ENCODE peak calls at places on chromosomes 7 and 10, in six cellular contexts. Z is GM23248; R is stimulated activated CD8-positive, alpha-beta memory T cell treated with anti-CD3 and anti-CD28 coated beads, Interleukin-4, amount 100 ng/mL, for 1 hour; M is NCI-H1105; D is iris pigment epithelial cell; K is left lobe of liver. F is an unnamed sample.

GRCh38 chr7:92586403-92586802 is 3.8 kb downstream of the FAM133B start:
- DNase-seq in Z (peak), R (no peak), M (no peak), D (peak), K (no peak), F (peak)

GRCh38 chr7:152859781-152860191 is 100.2 kb downstream of the ACTR3B start:
- DNase-seq in Z (peak), R (no peak), M (no peak), D (peak), K (no peak), F (peak)

GRCh38 chr7:130486114-130486962 is 5.5 kb upstream of the MEST start:
- DNase-seq in Z (no peak), R (no peak), M (peak), D (no peak), K (peak), F (peak)

GRCh38 chr7:92769361-92769633 is 67.1 kb downstream of the CDK6 start:
- DNase-seq in Z (no peak), R (no peak), M (no peak), D (no peak), K (no peak), F (no peak)

GRCh38 chr7:50631639-50632038 is 66.4 kb upstream of the DDC start:
- DNase-seq in Z (no peak), R (no peak), M (no peak), D (no peak), K (no peak), F (no peak)

GRCh38 chr7:3979956-3980643 is 679.0 kb downstream of the SDK1 start:
- DNase-seq in Z (no peak), R (no peak), M (no peak), D (peak), K (no peak), F (no peak)

GRCh38 chr7:65216469-65216868 is 157.2 kb upstream of the ZNF92 start:
- DNase-seq in Z (peak), R (no peak), M (peak), D (peak), K (peak), F (peak)

GRCh38 chr7:139299296-139299695 is 41.8 kb upstream of the FMC1 start:
- DNase-seq in Z (no peak), R (no peak), M (no peak), D (no peak), K (no peak), F (no peak)

GRCh38 chr7:151699147-151699546 is 177.8 kb downstream of the PRKAG2 start:
- DNase-seq in Z (peak), R (no peak), M (no peak), D (peak), K (no peak), F (peak)

GRCh38 chr7:36651404-36651803 is 72.9 kb downstream of the AOAH start:
- DNase-seq in Z (peak), R (no peak), M (no peak), D (peak), K (peak), F (peak)

GRCh38 chr7:38190010-38190409 is 12.0 kb downstream of the STARD3NL start:
- DNase-seq in Z (peak), R (no peak), M (no peak), D (peak), K (no peak), F (peak)

GRCh38 chr10:128163701-128164100 is 37.5 kb upstream of the MKI67 start:
- DNase-seq in Z (no peak), R (no peak), M (no peak), D (no peak), K (no peak), F (no peak)

GRCh38 chr7:30225863-30226361 is 58.5 kb upstream of the ZNRF2 start:
- DNase-seq in Z (peak), R (no peak), M (peak), D (peak), K (no peak), F (peak)

GRCh38 chr10:132701099-132701845 is 84.7 kb downstream of the NKX6-2 start:
- DNase-seq in Z (no peak), R (no peak), M (no peak), D (no peak), K (no peak), F (no peak)

GRCh38 chr10:113056468-113057021 is 106.5 kb downstream of the TCF7L2 start:
- DNase-seq in Z (peak), R (no peak), M (no peak), D (peak), K (no peak), F (peak)

GRCh38 chr10:15035385-15036301 is 8.1 kb upstream of the OLAH start:
- DNase-seq in Z (no peak), R (no peak), M (no peak), D (peak), K (peak), F (peak)

GRCh38 chr7:28410628-28411578 is 1.4 kb upstream of the CREB5 start:
- DNase-seq in Z (peak), R (no peak), M (peak), D (peak), K (no peak), F (peak)

GRCh38 chr10:84095821-84096497 is 43.4 kb upstream of the GHITM start:
- DNase-seq in Z (peak), R (no peak), M (no peak), D (peak), K (no peak), F (no peak)

GRCh38 chr10:3698312-3698711 is 86.7 kb downstream of the KLF6 start:
- DNase-seq in Z (no peak), R (no peak), M (no peak), D (no peak), K (no peak), F (no peak)

GRCh38 chr7:11552676-11553075 is 279.3 kb downstream of the THSD7A start:
- DNase-seq in Z (no peak), R (no peak), M (no peak), D (no peak), K (no peak), F (no peak)

GRCh38 chr7:18792866-18793595 is 297.5 kb downstream of the HDAC9 start:
- DNase-seq in Z (no peak), R (no peak), M (no peak), D (peak), K (no peak), F (peak)

GRCh38 chr10:14153570-14154055 is 177.1 kb downstream of the FRMD4A start:
- DNase-seq in Z (no peak), R (no peak), M (no peak), D (peak), K (no peak), F (no peak)

GRCh38 chr7:41627921-41628320 is 75.0 kb downstream of the INHBA start:
- DNase-seq in Z (no peak), R (no peak), M (no peak), D (no peak), K (no peak), F (no peak)

GRCh38 chr7:23058412-23059096 is 44.6 kb upstream of the HYCC1 start:
- DNase-seq in Z (peak), R (no peak), M (no peak), D (no peak), K (no peak), F (peak)

GRCh38 chr10:128049226-128050010 is 76.8 kb downstream of the MKI67 start:
- DNase-seq in Z (no peak), R (no peak), M (no peak), D (no peak), K (no peak), F (no peak)

GRCh38 chr7:22671177-22671879 is 55.7 kb upstream of the IL6 start:
- DNase-seq in Z (peak), R (no peak), M (no peak), D (peak), K (no peak), F (peak)

GRCh38 chr7:47501406-47501805 is 80.5 kb downstream of the TNS3 start:
- DNase-seq in Z (peak), R (no peak), M (no peak), D (peak), K (no peak), F (peak)